ENCODE peak calls at places on chromosomes 4 and X, in eight cellular contexts. One of them, this sample, is unnamed.

GRCh38 chrX:81489987-81490386 is 288.1 kb downstream of the SH3BGRL start:
- DNase-seq in Kasumi-1: peak
- DNase-seq in T-helper 2 cell: no peak
- DNase-seq in aorta: no peak
- DNase-seq in lung: no peak
- DNase-seq in left cardiac atrium: no peak
- DNase-seq in BJ: no peak
- DNase-seq in AG09319: no peak
- DNase-seq in this sample: peak

GRCh38 chrX:154010330-154011087 is 9.2 kb downstream of the IRAK1 start:
- DNase-seq in lung: peak
- DNase-seq in aorta: peak
- DNase-seq in T-helper 2 cell: no peak
- DNase-seq in left cardiac atrium: no peak
- DNase-seq in BJ: no peak
- DNase-seq in AG09319: no peak
- DNase-seq in Kasumi-1: no peak
- DNase-seq in this sample: no peak

GRCh38 chr4:133624744-133625143 is 475.6 kb downstream of the PCDH10 start:
- DNase-seq in Kasumi-1: no peak
- DNase-seq in BJ: no peak
- DNase-seq in T-helper 2 cell: no peak
- DNase-seq in lung: no peak
- DNase-seq in AG09319: no peak
- DNase-seq in left cardiac atrium: no peak
- DNase-seq in aorta: no peak
- DNase-seq in this sample: peak

GRCh38 chr4:188127157-188127874 is 11.9 kb upstream of the TRIML1 start:
- DNase-seq in AG09319: peak
- DNase-seq in BJ: peak
- DNase-seq in aorta: no peak
- DNase-seq in left cardiac atrium: no peak
- DNase-seq in Kasumi-1: no peak
- DNase-seq in lung: no peak
- DNase-seq in T-helper 2 cell: no peak
- DNase-seq in this sample: no peak

GRCh38 chr4:64417974-64418373 is 8.7 kb upstream of the TECRL start:
- DNase-seq in lung: no peak
- DNase-seq in Kasumi-1: no peak
- DNase-seq in BJ: no peak
- DNase-seq in AG09319: no peak
- DNase-seq in T-helper 2 cell: no peak
- DNase-seq in left cardiac atrium: peak
- DNase-seq in aorta: no peak
- DNase-seq in this sample: no peak

GRCh38 chr4:119659576-119659975 is 31.0 kb upstream of the PDE5A start:
- DNase-seq in aorta: no peak
- DNase-seq in Kasumi-1: no peak
- DNase-seq in T-helper 2 cell: no peak
- DNase-seq in BJ: peak
- DNase-seq in lung: no peak
- DNase-seq in left cardiac atrium: no peak
- DNase-seq in AG09319: peak
- DNase-seq in this sample: no peak

GRCh38 chrX:46165411-46165810 is 379.8 kb downstream of the ZNF674 start:
- DNase-seq in AG09319: no peak
- DNase-seq in lung: no peak
- DNase-seq in T-helper 2 cell: no peak
- DNase-seq in Kasumi-1: no peak
- DNase-seq in aorta: no peak
- DNase-seq in BJ: no peak
- DNase-seq in left cardiac atrium: no peak
- DNase-seq in this sample: no peak

GRCh38 chr4:139609647-139610046 is 53.6 kb upstream of the SETD7 start:
- DNase-seq in Kasumi-1: no peak
- DNase-seq in BJ: no peak
- DNase-seq in left cardiac atrium: no peak
- DNase-seq in aorta: no peak
- DNase-seq in lung: no peak
- DNase-seq in AG09319: no peak
- DNase-seq in T-helper 2 cell: no peak
- DNase-seq in this sample: peak

GRCh38 chrX:151776936-151777335 is 42.4 kb downstream of the CNGA2 start:
- DNase-seq in aorta: no peak
- DNase-seq in AG09319: no peak
- DNase-seq in Kasumi-1: no peak
- DNase-seq in lung: no peak
- DNase-seq in T-helper 2 cell: no peak
- DNase-seq in left cardiac atrium: no peak
- DNase-seq in BJ: no peak
- DNase-seq in this sample: no peak

GRCh38 chrX:317424-318067 is 1.1 kb downstream of the GTPBP6 start:
- DNase-seq in AG09319: peak
- DNase-seq in Kasumi-1: no peak
- DNase-seq in left cardiac atrium: no peak
- DNase-seq in T-helper 2 cell: no peak
- DNase-seq in lung: no peak
- DNase-seq in aorta: no peak
- DNase-seq in BJ: no peak
- DNase-seq in this sample: no peak

GRCh38 chr4:85127653-85128052 is 161.2 kb upstream of the WDFY3 start:
- DNase-seq in Kasumi-1: peak
- DNase-seq in lung: no peak
- DNase-seq in BJ: no peak
- DNase-seq in AG09319: no peak
- DNase-seq in left cardiac atrium: peak
- DNase-seq in T-helper 2 cell: no peak
- DNase-seq in aorta: no peak
- DNase-seq in this sample: peak

GRCh38 chr4:155966661-155967060 is 13.0 kb upstream of the CTSO start:
- DNase-seq in AG09319: no peak
- DNase-seq in aorta: no peak
- DNase-seq in T-helper 2 cell: no peak
- DNase-seq in left cardiac atrium: no peak
- DNase-seq in Kasumi-1: no peak
- DNase-seq in lung: no peak
- DNase-seq in BJ: no peak
- DNase-seq in this sample: no peak

GRCh38 chrX:130902446-130902782 is 595 bp downstream of the ENOX2 start:
- DNase-seq in left cardiac atrium: no peak
- DNase-seq in aorta: no peak
- DNase-seq in AG09319: no peak
- DNase-seq in lung: no peak
- DNase-seq in BJ: no peak
- DNase-seq in Kasumi-1: no peak
- DNase-seq in T-helper 2 cell: no peak
- DNase-seq in this sample: no peak

GRCh38 chr4:21512351-21512750 is 436.2 kb downstream of the KCNIP4 start:
- DNase-seq in aorta: no peak
- DNase-seq in lung: no peak
- DNase-seq in left cardiac atrium: no peak
- DNase-seq in Kasumi-1: peak
- DNase-seq in AG09319: peak
- DNase-seq in BJ: peak
- DNase-seq in T-helper 2 cell: no peak
- DNase-seq in this sample: peak

GRCh38 chr4:83285022-83285387 is 407 bp upstream of the COQ2 start:
- DNase-seq in left cardiac atrium: no peak
- DNase-seq in lung: peak
- DNase-seq in AG09319: peak
- DNase-seq in BJ: no peak
- DNase-seq in Kasumi-1: peak
- DNase-seq in aorta: no peak
- DNase-seq in T-helper 2 cell: no peak
- DNase-seq in this sample: peak

GRCh38 chr4:33551244-33551643 is 2693.1 kb downstream of the ARAP2 start:
- DNase-seq in lung: no peak
- DNase-seq in aorta: no peak
- DNase-seq in T-helper 2 cell: no peak
- DNase-seq in left cardiac atrium: no peak
- DNase-seq in Kasumi-1: no peak
- DNase-seq in AG09319: no peak
- DNase-seq in BJ: no peak
- DNase-seq in this sample: no peak

GRCh38 chr4:69078852-69079251 is 17.4 kb upstream of the UGT2B7 start:
- DNase-seq in BJ: no peak
- DNase-seq in left cardiac atrium: no peak
- DNase-seq in lung: no peak
- DNase-seq in AG09319: no peak
- DNase-seq in T-helper 2 cell: no peak
- DNase-seq in aorta: no peak
- DNase-seq in Kasumi-1: no peak
- DNase-seq in this sample: no peak

GRCh38 chr4:153362184-153362583 is 17.7 kb downstream of the MND1 start:
- DNase-seq in lung: no peak
- DNase-seq in BJ: no peak
- DNase-seq in Kasumi-1: no peak
- DNase-seq in aorta: no peak
- DNase-seq in left cardiac atrium: peak
- DNase-seq in T-helper 2 cell: no peak
- DNase-seq in AG09319: no peak
- DNase-seq in this sample: peak

GRCh38 chr4:148435654-148436406 is 6.4 kb downstream of the NR3C2 start:
- DNase-seq in lung: no peak
- DNase-seq in AG09319: no peak
- DNase-seq in Kasumi-1: no peak
- DNase-seq in BJ: no peak
- DNase-seq in T-helper 2 cell: no peak
- DNase-seq in aorta: no peak
- DNase-seq in left cardiac atrium: peak
- DNase-seq in this sample: no peak

GRCh38 chrX:70171636-70172035 is 5.6 kb upstream of the DGAT2L6 start:
- DNase-seq in aorta: no peak
- DNase-seq in AG09319: no peak
- DNase-seq in BJ: no peak
- DNase-seq in left cardiac atrium: no peak
- DNase-seq in Kasumi-1: peak
- DNase-seq in T-helper 2 cell: no peak
- DNase-seq in lung: no peak
- DNase-seq in this sample: peak